ENCODE peak calls at places on chromosomes 3 and 15, in six cellular contexts. E is smooth muscle cell of the brain vasculature; Y is stimulated activated CD4-positive, alpha-beta T cell treated with anti-CD3 and anti-CD28 coated beads, TNF-alpha, amount 100 ng/mL, for 1 hour; J is cardiac muscle cell; M is GM19239; C is tibial nerve. O is an unnamed sample.

GRCh38 chr3:59606638-59607262 is 556.9 kb upstream of the CFAP20DC start:
- DNase-seq in Y (no peak), E (no peak), M (no peak), J (peak; percentile 76), C (no peak), O (no peak)

GRCh38 chr3:178436773-178437172 is 99.5 kb upstream of the KCNMB2 start:
- DNase-seq in M (peak; percentile 12), E (no peak), C (no peak), Y (no peak), J (peak; percentile 32), O (peak; percentile 53)

GRCh38 chr3:324423-324822 is 127.9 kb downstream of the CHL1 start:
- DNase-seq in Y (no peak), C (no peak), E (no peak), J (no peak), M (no peak), O (no peak)

GRCh38 chr3:139894638-139894989 is 40.4 kb upstream of the CLSTN2 start:
- DNase-seq in E (no peak), Y (no peak), M (no peak), C (no peak), J (no peak), O (no peak)

GRCh38 chr3:13210221-13210975 is 137.2 kb upstream of the IQSEC1 start:
- DNase-seq in E (no peak), C (no peak), J (no peak), M (no peak), Y (no peak), O (no peak)

GRCh38 chr15:83178869-83179325 is 28.7 kb downstream of the HDGFL3 start:
- DNase-seq in M (no peak), E (no peak), J (peak; percentile 2), C (no peak), Y (no peak), O (no peak)

GRCh38 chr15:96047255-96047931 is 283.1 kb upstream of the NR2F2 start:
- DNase-seq in E (peak; percentile 85), J (peak; percentile 15), Y (no peak), C (no peak), M (no peak), O (no peak)

GRCh38 chr15:45276851-45277250 is 24.8 kb downstream of the SLC28A2 start:
- DNase-seq in C (peak; percentile 15), E (no peak), Y (no peak), J (peak; percentile 14), M (no peak), O (peak; percentile 34)

GRCh38 chr3:5376761-5377160 is 189.3 kb downstream of the EDEM1 start:
- DNase-seq in Y (no peak), E (no peak), M (no peak), J (no peak), C (no peak), O (no peak)

GRCh38 chr15:100167884-100168375 is 173.8 kb downstream of the ADAMTS17 start:
- DNase-seq in E (no peak), M (no peak), C (no peak), J (no peak), Y (no peak), O (no peak)

GRCh38 chr3:63349583-63350177 is 71.6 kb downstream of the SYNPR start:
- DNase-seq in Y (no peak), E (peak; percentile 51), C (peak; percentile 45), J (peak; percentile 80), M (peak; percentile 16), O (no peak)

GRCh38 chr15:31489801-31490646 is 163.4 kb downstream of the KLF13 start:
- DNase-seq in J (peak; percentile 77), Y (peak; percentile 22), C (no peak), E (no peak), M (peak; percentile 47), O (peak; percentile 1)

GRCh38 chr15:51077565-51078153 is 17.0 kb downstream of the TNFAIP8L3 start:
- DNase-seq in E (peak; percentile 46), Y (no peak), J (peak; percentile 14), C (peak; percentile 64), M (peak; percentile 48), O (no peak)

GRCh38 chr3:37712918-37713819 is 148.5 kb upstream of the CTDSPL start:
- DNase-seq in Y (no peak), C (no peak), M (no peak), J (peak; percentile 44), E (no peak), O (no peak)